ENCODE peak calls at places on chromosomes 16 and 17, in six cellular contexts. J is mammary epithelial cell; B is CD4-positive, alpha-beta memory T cell; O is breast epithelium; K is SK-N-SH; M is aorta. E is an unnamed sample. For H3K27me3 and H3K36me3, the result is how much of the 10 kb centered on the place peaks cover.

GRCh38 chr17:38742431-38743308 is 5.5 kb downstream of the PCGF2 start:
- DNase-seq in J (peak), B (no peak), O (no peak), K (peak), M (no peak), E (no peak)

GRCh38 chr17:35082073-35082657 is 18.7 kb upstream of the RFFL start:
- DNase-seq in J (peak), B (no peak), O (no peak), K (peak), M (no peak), E (no peak)

GRCh38 chr16:75566040-75566888 is at the start of gene GABARAPL2:
- DNase-seq in J (peak), B (peak), O (peak), K (peak), M (peak), E (peak)

GRCh38 chr16:27676807-27677206 is 126.9 kb downstream of the KATNIP start:
- DNase-seq in J (no peak), B (no peak), O (no peak), K (no peak), M (no peak), E (no peak)

GRCh38 chr16:10982430-10983174 is 38.2 kb downstream of the CLEC16A start:
- DNase-seq in J (no peak), B (no peak), O (no peak), K (no peak), M (no peak), E (no peak)

GRCh38 chr17:28928061-28928460 is 23.3 kb downstream of the PHF12 start:
- DNase-seq in J (peak), B (no peak), O (no peak), K (no peak), M (no peak), E (no peak)

GRCh38 chr16:31243734-31244670 is 15.8 kb upstream of the ITGAM start:
- DNase-seq in J (no peak), B (no peak), O (no peak), K (no peak), M (no peak), E (no peak)

GRCh38 chr16:85879975-85880831 is 18.8 kb upstream of the IRF8 start:
- DNase-seq in J (no peak), B (no peak), O (no peak), K (no peak), M (no peak), E (no peak)

GRCh38 chr17:35254107-35254802 is 11.4 kb downstream of the SLFN5 start:
- DNase-seq in J (peak), B (no peak), O (no peak), K (no peak), M (no peak), E (peak)

GRCh38 chr17:68835061-68835460 is 120.1 kb downstream of the ABCA8 start:
- DNase-seq in J (no peak), B (no peak), O (no peak), K (no peak), M (no peak), E (no peak)

GRCh38 chr16:86379505-86379846 is 130.9 kb upstream of the FOXF1 start:
- DNase-seq in J (no peak), B (no peak), O (no peak), K (no peak), M (no peak), E (no peak)

DNA sequence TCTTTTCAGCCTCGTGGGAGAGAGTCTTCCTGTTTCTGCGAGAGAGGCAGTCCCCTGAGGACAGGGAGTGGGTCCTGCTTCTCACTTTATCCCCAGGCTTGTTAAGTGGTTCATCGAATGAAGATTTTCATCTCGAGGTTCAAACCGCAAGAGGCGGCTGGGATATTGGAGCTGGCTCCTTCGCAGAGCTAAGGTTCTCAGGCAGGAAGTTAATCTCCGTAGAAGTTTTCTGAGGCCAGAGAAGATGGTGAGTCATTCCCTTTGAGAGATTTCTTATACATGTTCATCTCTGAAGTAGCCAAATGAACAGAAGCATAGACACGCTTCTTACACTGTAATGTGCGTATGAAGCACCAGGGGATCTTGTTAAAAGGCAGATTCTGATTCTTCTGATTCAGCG is 211.7 kb upstream of the SDK2 start:
- DNase-seq in J (peak), B (no peak), O (no peak), K (no peak), M (no peak), E (no peak)
- H3K27me3 ChIP-seq in J (under half), B (under half), O (under half), K (under half), M (under half), E (under half)

GRCh38 chr17:1634841-1635650 is 6.4 kb upstream of the SLC43A2 start:
- DNase-seq in J (no peak), B (no peak), O (no peak), K (no peak), M (no peak), E (no peak)

GRCh38 chr17:1638171-1638583 is 7.4 kb downstream of the SCARF1 start:
- DNase-seq in J (no peak), B (no peak), O (no peak), K (no peak), M (no peak), E (no peak)

GRCh38 chr17:1636732-1637285 is 8.2 kb upstream of the SLC43A2 start:
- DNase-seq in J (no peak), B (no peak), O (no peak), K (no peak), M (no peak), E (no peak)

GRCh38 chr17:1638624-1639300 is 6.8 kb downstream of the SCARF1 start:
- DNase-seq in J (no peak), B (no peak), O (no peak), K (peak), M (no peak), E (peak)

DNA sequence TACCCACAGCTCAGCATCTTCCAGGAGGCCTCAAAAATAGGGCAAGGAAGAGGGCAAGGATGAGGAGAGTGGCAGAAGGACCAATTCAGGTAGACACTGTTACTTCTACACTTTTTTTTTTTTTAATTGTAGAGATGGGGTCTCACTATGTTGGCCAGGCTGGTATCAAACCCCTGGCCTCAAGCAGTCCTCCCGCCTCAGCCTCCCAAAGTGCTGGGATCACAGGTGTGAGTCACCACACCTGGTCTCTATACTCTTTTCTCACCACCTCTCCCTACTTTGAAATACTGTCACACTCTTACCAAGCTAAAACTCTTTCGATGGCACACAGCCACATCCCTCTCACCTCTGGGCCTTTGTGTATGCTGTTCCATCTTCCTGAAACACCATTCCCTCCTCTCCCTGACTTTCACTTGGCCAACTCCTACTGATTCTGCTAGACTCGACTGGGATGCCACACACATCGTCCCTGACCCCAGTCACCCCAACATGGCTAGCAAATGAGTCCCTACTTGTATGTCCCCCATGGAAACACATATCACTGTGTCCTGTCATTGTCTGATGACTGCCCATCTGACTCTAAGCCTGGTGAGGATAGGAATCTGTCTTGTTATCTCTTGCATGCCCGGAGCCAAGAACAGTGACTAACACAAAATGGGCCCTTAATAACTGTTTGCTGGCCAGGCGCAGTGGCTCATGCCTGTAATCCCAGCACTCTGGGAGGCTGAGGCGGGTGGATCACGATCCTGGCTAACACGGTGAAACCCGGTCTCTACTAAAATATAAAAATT is 7.2 kb upstream of the SLC43A2 start:
- DNase-seq in J (no peak), B (no peak), O (no peak), K (no peak), M (no peak), E (no peak)
- H3K36me3 ChIP-seq in J (under half), B (under half), O (under half), K (under half), M (under half), E (under half)

GRCh38 chr17:33288954-33289353 is 4.1 kb downstream of the ASIC2 start:
- DNase-seq in J (no peak), B (no peak), O (no peak), K (no peak), M (no peak), E (no peak)

GRCh38 chr17:33285413-33285812 is 7.7 kb downstream of the ASIC2 start:
- DNase-seq in J (peak), B (no peak), O (no peak), K (no peak), M (no peak), E (no peak)

GRCh38 chr17:33284022-33284421 is 9.1 kb downstream of the ASIC2 start:
- DNase-seq in J (peak), B (no peak), O (no peak), K (no peak), M (no peak), E (peak)

GRCh38 chr17:33290156-33290697 is 2.9 kb downstream of the ASIC2 start:
- DNase-seq in J (no peak), B (no peak), O (no peak), K (no peak), M (no peak), E (no peak)

GRCh38 chr17:33287096-33287495 is 6.0 kb downstream of the ASIC2 start:
- DNase-seq in J (peak), B (no peak), O (no peak), K (no peak), M (no peak), E (no peak)
- H3K27me3 ChIP-seq in J (under half), B (under half), O (under half), K (under half), M (under half), E (under half)

DNA sequence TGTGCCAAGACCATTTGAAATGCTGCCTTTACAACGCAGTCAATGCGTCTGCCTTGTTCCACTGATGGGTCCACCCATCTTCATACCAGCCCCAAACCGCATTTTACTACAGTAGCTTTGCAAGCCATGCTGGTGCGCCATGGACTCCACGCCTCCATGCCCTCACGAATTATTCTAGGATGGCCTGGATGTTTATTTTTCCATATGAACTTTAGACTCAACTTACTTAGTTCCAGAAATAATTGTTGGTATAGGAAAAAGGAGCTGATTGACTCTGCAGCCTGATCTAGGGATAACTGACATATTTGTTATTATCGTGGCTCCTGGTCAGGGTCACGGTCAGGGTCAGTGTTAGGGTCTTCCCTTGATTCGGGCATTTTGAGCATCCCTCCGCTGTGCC is 70.0 kb upstream of the ZNF469 start:
- DNase-seq in J (no peak), B (no peak), O (no peak), K (no peak), M (peak), E (no peak)
- H3K36me3 ChIP-seq in J (under half), B (under half), O (under half), K (under half), M (under half), E (under half)

DNA sequence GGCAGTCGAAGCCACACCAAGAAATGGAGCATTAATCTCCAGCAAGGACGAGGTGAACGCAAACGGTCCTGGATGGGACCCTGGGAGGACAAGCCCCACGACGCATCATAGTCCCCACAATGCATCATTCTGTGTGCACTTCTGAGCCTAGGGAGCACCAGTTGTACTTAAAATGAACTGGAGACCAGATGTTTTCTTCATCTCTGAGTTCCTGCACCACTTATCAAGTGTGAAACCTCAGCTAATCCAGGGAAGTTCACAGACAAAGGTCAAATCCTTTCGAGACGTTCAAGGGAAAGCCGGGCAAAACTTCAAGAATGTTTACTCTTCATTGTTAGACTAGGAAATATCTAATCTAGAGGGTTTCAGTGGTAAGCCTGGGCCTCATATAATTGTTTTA is 4.6 kb upstream of the PMP22 start:
- DNase-seq in J (no peak), B (no peak), O (no peak), K (no peak), M (no peak), E (no peak)
- H3K27me3 ChIP-seq in J (under half), B (under half), O (under half), K (under half), M (under half), E (under half)

DNA sequence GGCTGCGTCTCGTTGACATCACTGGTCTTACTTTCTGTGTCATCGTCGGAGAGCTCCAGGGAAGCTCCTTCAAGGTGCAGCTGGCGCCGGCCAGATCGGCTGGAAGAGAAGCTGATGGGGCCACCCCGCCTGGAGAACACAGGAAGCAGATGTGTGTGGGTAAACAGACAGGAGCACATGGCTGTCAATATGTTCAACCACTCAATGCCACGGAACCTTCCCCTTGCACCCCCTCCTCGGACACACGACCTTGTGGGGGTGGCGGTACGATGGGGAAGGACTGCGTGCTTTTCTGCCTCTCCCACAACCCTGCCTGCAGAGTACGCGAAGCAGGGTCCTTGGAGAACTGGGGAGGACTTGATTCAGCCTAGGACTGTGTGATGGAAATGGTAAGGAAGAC is 40.1 kb downstream of the NDEL1 start:
- DNase-seq in J (no peak), B (no peak), O (no peak), K (no peak), M (no peak), E (no peak)
- H3K36me3 ChIP-seq in J (under half), B (under half), O (under half), K (half or more), M (under half), E (under half)

E was measured in left lung.